ENCODE peak calls at places on chromosome 1, in ten cellular contexts. X, K, S, N, B, V, T, D, R and L are unnamed samples.

GRCh38 chr1:178344513-178345077 is 152.2 kb downstream of the CLEC20A start:
- DNase-seq in T (peak), R (peak), S (peak), X (peak), B (no peak), K (peak), V (no peak), N (peak), D (no peak), L (peak)

GRCh38 chr1:41483960-41484844 is at the start of gene EDN2:
- DNase-seq in B (peak), R (no peak), D (no peak), T (no peak), X (no peak), V (no peak), N (no peak), K (no peak), S (no peak), L (no peak)

GRCh38 chr1:234559917-234560676 is 49.9 kb downstream of the IRF2BP2 start:
- DNase-seq in T (no peak), V (no peak), S (no peak), X (no peak), B (no peak), R (no peak), K (no peak), N (no peak), D (no peak), L (no peak)

GRCh38 chr1:41240806-41241747 is 1.0 kb downstream of the SCMH1 start:
- DNase-seq in T (no peak), N (peak), V (peak), R (peak), X (peak), S (peak), K (peak), B (peak), D (peak), L (peak)

GRCh38 chr1:74323937-74324473 is 88.8 kb downstream of the TNNI3K start:
- DNase-seq in R (no peak), S (no peak), T (no peak), K (no peak), V (no peak), X (no peak), B (no peak), D (no peak), N (no peak), L (no peak)

GRCh38 chr1:7278045-7278444 is 492.8 kb downstream of the CAMTA1 start:
- DNase-seq in R (no peak), D (no peak), V (no peak), K (no peak), X (no peak), S (no peak), T (no peak), B (no peak), N (no peak), L (no peak)

GRCh38 chr1:32759521-32759980 is 57.0 kb upstream of the SYNC start:
- DNase-seq in R (no peak), T (no peak), S (no peak), B (no peak), N (no peak), X (peak), K (no peak), D (no peak), V (no peak), L (no peak)

GRCh38 chr1:41842282-41842681 is 76.4 kb downstream of the HIVEP3 start:
- DNase-seq in V (no peak), N (no peak), X (no peak), D (no peak), R (no peak), S (no peak), T (no peak), K (no peak), B (no peak), L (no peak)

GRCh38 chr1:209160230-209160629 is 423.3 kb upstream of the CAMK1G start:
- DNase-seq in D (no peak), B (no peak), N (no peak), V (no peak), K (no peak), R (no peak), X (peak), T (no peak), S (no peak), L (no peak)

GRCh38 chr1:221574529-221574928 is 167.4 kb downstream of the DUSP10 start:
- DNase-seq in X (no peak), B (no peak), N (no peak), K (no peak), V (no peak), S (no peak), T (no peak), R (peak), D (no peak), L (peak)

GRCh38 chr1:6384962-6385672 is 8.4 kb downstream of the ACOT7 start:
- DNase-seq in K (no peak), R (peak), T (no peak), D (no peak), X (no peak), B (no peak), V (no peak), N (no peak), S (no peak), L (no peak)

GRCh38 chr1:1437904-1438376 is 2.5 kb downstream of the VWA1 start:
- DNase-seq in V (no peak), R (no peak), N (no peak), T (no peak), K (peak), B (no peak), D (no peak), X (peak), S (no peak), L (no peak)

GRCh38 chr1:225422795-225423517 is 4.9 kb downstream of the LBR start:
- DNase-seq in D (no peak), B (no peak), V (no peak), X (no peak), S (no peak), K (no peak), N (no peak), T (no peak), R (no peak), L (no peak)

GRCh38 chr1:185745165-185745564 is 11.0 kb downstream of the HMCN1 start:
- DNase-seq in X (no peak), B (no peak), T (no peak), R (no peak), K (no peak), D (no peak), S (no peak), V (no peak), N (no peak), L (no peak)

DNA sequence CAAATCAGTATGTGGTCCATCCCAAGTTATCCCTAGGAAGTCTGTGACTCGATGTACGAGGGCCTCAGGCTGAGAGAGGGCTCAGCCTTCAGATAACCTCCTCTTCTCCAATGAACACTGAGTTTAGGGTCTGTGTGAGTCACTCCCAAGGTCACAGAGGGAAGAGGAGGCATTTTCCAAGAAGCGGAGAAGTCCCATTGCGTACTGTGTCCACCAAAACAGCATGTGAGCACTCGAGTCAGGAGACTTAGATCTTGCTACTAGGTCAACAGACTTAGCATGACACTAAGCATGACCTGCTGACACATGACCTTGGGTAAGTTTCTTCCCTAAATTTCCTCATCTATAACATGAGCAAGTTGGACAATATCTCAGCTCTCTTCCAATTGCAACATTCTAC is 68.0 kb downstream of the PLPP3 start:
- DNase-seq in S (no peak), D (no peak), X (no peak), V (no peak), T (no peak), N (no peak), B (no peak), K (no peak), R (no peak), L (no peak)
- TF ChIP-seq CTCF in S (no peak), D (no peak), X (no peak), V (no peak), T (no peak), N (no peak), B (no peak), K (no peak), R (no peak), L (no peak)

GRCh38 chr1:172827301-172827700 is 168.4 kb downstream of the FASLG start:
- DNase-seq in R (no peak), X (no peak), V (no peak), B (no peak), N (no peak), T (no peak), K (no peak), S (no peak), D (no peak), L (no peak)
- H3K4me3 ChIP-seq in R (no peak), X (no peak), V (no peak), B (no peak), N (no peak), T (no peak), K (no peak), S (no peak), D (no peak), L (no peak)

GRCh38 chr1:94620345-94621031 is 78.9 kb upstream of the F3 start:
- DNase-seq in T (no peak), V (no peak), X (no peak), S (no peak), K (no peak), N (no peak), D (no peak), R (no peak), B (no peak), L (no peak)
- TF ChIP-seq CTCF in T (no peak), V (no peak), X (no peak), S (no peak), K (no peak), N (no peak), D (no peak), R (no peak), B (no peak), L (no peak)

GRCh38 chr1:193476748-193477147 is 290.3 kb upstream of the B3GALT2 start:
- DNase-seq in D (no peak), V (no peak), K (no peak), B (no peak), X (no peak), N (no peak), T (no peak), S (no peak), R (no peak), L (no peak)
- H3K4me3 ChIP-seq in D (no peak), V (no peak), K (no peak), B (no peak), X (no peak), N (no peak), T (no peak), S (no peak), R (no peak), L (no peak)

GRCh38 chr1:61655453-61655852 is 69.5 kb downstream of the TM2D1 start:
- DNase-seq in S (no peak), V (no peak), K (no peak), R (no peak), N (no peak), T (no peak), B (no peak), X (no peak), D (no peak), L (no peak)

GRCh38 chr1:61654067-61654466 is 70.9 kb downstream of the TM2D1 start:
- DNase-seq in T (no peak), R (no peak), K (no peak), D (no peak), B (no peak), X (no peak), V (no peak), N (no peak), S (no peak), L (no peak)

DNA sequence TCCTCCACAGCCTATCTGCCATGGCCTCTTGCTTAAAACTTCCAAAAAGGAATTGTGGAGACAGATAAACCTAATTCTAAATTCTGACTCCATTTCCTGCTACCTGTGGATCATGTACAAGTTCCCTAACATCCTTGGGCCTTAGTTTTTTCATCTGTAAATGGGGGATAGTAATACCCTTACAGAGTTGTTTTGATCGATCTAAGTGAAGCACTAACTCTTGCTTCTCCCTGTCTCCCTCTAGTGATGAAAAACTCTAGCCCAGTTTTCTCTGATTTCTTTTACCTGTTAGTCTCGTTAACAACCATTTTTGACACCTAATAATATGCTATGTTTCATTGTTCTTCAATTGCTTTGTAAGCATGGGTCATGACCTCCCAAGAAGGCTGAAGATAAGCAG is 65.9 kb downstream of the TM2D1 start:
- DNase-seq in N (no peak), K (no peak), B (no peak), T (no peak), D (no peak), S (peak), V (no peak), X (no peak), R (no peak), L (peak)
- TF ChIP-seq CTCF in N (peak), K (no peak), B (no peak), T (peak), D (no peak), S (peak), V (no peak), X (no peak), R (no peak), L (peak)

DNA sequence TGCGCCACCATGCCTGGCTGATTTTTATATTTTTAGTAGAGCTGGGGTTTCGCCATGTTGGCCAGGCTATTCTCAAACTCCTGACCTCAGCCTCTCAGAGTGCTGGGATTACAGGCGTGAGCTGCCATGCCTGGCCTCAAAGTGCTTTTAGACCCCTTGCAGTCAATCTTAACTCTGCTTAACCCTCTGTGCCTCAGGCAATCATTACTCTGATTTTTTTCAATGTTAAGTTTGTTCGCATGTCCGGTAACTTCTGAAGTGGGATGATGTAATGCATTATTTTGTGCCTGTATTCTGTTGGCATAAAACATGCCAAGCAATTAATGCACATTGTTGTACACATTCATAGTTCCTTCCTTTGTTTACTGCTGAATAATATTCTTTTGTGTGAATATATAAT is 18.6 kb downstream of the SMG7 start:
- DNase-seq in V (no peak), N (no peak), X (no peak), R (no peak), K (no peak), S (no peak), T (no peak), D (no peak), B (no peak), L (no peak)
- H3K4me3 ChIP-seq in V (no peak), N (no peak), X (no peak), R (no peak), K (no peak), S (no peak), T (no peak), D (no peak), B (no peak), L (no peak)

GRCh38 chr1:23963617-23964234 is 4.1 kb downstream of the PNRC2 start:
- DNase-seq in K (no peak), S (no peak), R (no peak), T (no peak), V (no peak), B (no peak), D (no peak), N (peak), X (no peak), L (no peak)

GRCh38 chr1:23966973-23967493 is 7.4 kb downstream of the PNRC2 start:
- DNase-seq in T (no peak), R (no peak), X (no peak), S (no peak), K (no peak), N (no peak), B (no peak), V (no peak), D (no peak), L (no peak)

GRCh38 chr1:23964790-23965740 is 5.4 kb downstream of the PNRC2 start:
- DNase-seq in T (no peak), X (peak), S (peak), B (no peak), R (peak), V (no peak), K (no peak), D (no peak), N (peak), L (peak)

GRCh38 chr1:23964235-23964668 is 4.6 kb downstream of the PNRC2 start:
- DNase-seq in N (peak), B (no peak), S (no peak), D (no peak), R (no peak), T (no peak), K (no peak), V (no peak), X (no peak), L (no peak)

GRCh38 chr1:23967871-23968270 is 8.2 kb downstream of the PNRC2 start:
- DNase-seq in S (no peak), R (no peak), T (no peak), V (no peak), B (no peak), X (no peak), N (no peak), K (no peak), D (no peak), L (no peak)
- TF ChIP-seq CTCF in S (no peak), R (no peak), T (no peak), V (no peak), B (no peak), X (no peak), N (no peak), K (no peak), D (no peak), L (no peak)

DNA sequence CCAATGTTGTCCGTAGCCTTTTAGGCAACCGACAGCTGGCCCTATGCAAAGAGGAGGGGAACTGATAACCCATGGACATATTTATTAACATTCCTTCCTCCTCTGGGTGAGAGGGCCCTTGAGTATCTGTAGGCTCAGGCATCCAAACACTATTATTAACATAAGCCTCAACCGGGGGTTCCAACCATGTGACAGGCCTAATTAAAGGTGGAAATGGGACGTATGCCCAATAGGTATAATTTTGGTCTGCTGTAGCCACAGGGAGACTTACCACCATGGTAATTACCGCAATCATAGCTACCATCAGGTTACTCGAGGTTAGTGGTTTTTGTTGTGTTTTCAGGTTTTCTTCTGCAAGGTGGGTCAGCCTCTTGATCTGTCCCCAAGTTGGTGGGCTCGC is 5.3 kb downstream of the DAP3 start:
- DNase-seq in X (no peak), S (no peak), K (no peak), R (no peak), T (no peak), N (no peak), B (no peak), V (no peak), D (no peak), L (no peak)
- H3K4me3 ChIP-seq in X (no peak), S (no peak), K (no peak), R (no peak), T (no peak), N (no peak), B (no peak), V (no peak), D (no peak), L (no peak)

DNA sequence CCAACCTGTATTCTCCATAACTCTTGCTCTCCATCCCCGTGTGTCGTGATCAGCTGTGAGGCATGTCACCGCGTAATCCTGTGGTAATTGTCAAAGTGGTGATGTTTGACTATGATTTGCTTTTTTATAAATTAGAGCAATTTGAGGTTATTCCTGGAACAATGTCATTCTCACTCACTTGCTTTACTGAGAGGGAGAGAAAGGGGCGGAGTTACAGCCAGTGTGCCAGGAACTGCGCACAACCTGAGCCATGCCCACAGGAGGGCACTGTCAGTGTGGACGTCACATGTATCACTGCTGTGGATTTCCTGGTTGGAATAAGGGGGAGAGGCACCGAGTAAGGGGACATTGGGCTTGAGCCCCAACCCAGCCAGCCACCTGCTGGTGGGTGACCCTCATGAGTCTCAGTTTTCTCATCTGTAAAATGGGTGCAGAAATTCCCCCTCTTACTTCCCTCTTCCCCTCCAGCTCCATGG is 6.9 kb downstream of the ADGRB2 start:
- DNase-seq in K (no peak), S (no peak), D (no peak), R (no peak), V (no peak), N (no peak), T (no peak), X (no peak), B (no peak), L (no peak)
- TF ChIP-seq CTCF in K (no peak), S (no peak), D (no peak), R (no peak), V (no peak), N (no peak), T (peak), X (no peak), B (no peak), L (no peak)